ENCODE peak calls at places on chromosomes 2 and 18, in nine cellular contexts. One of them, this sample, is unnamed.
A peak's percentile ranks its signal among the peaks of the same experiment; 100 is the strongest.

GRCh38 chr18:31554776-31555175 is 36.9 kb upstream of the TTR start:
- DNase-seq in left ventricle myocardium inferior: no peak
- DNase-seq in ovary: no peak
- DNase-seq in CD8-positive, alpha-beta T cell: no peak
- DNase-seq in AG09309: no peak
- DNase-seq in GM23248: no peak
- DNase-seq in iPS DF 6.9: no peak
- DNase-seq in right atrium auricular region: no peak
- DNase-seq in Peyer's patch: no peak
- DNase-seq in this sample: no peak

GRCh38 chr2:230974096-230974913 is 21.6 kb upstream of the SPATA3 start:
- DNase-seq in left ventricle myocardium inferior: no peak
- DNase-seq in ovary: no peak
- DNase-seq in CD8-positive, alpha-beta T cell: peak; percentile 46
- DNase-seq in AG09309: peak; percentile 40
- DNase-seq in GM23248: peak; percentile 50
- DNase-seq in iPS DF 6.9: no peak
- DNase-seq in right atrium auricular region: peak; percentile 55
- DNase-seq in Peyer's patch: peak; percentile 55
- DNase-seq in this sample: no peak

GRCh38 chr2:216713691-216714411 is 18.5 kb upstream of the IGFBP5 start:
- DNase-seq in left ventricle myocardium inferior: peak; percentile 73
- DNase-seq in ovary: peak; percentile 68
- DNase-seq in CD8-positive, alpha-beta T cell: no peak
- DNase-seq in AG09309: peak; percentile 74
- DNase-seq in GM23248: peak; percentile 98
- DNase-seq in iPS DF 6.9: no peak
- DNase-seq in right atrium auricular region: no peak
- DNase-seq in Peyer's patch: no peak
- DNase-seq in this sample: no peak

GRCh38 chr2:109409347-109410020 is 204.3 kb downstream of the SEPTIN10 start:
- DNase-seq in left ventricle myocardium inferior: no peak
- DNase-seq in ovary: no peak
- DNase-seq in CD8-positive, alpha-beta T cell: no peak
- DNase-seq in AG09309: no peak
- DNase-seq in GM23248: no peak
- DNase-seq in iPS DF 6.9: no peak
- DNase-seq in right atrium auricular region: no peak
- DNase-seq in Peyer's patch: no peak
- DNase-seq in this sample: no peak

GRCh38 chr2:42252464-42252863 is 83.3 kb downstream of the EML4 start:
- DNase-seq in left ventricle myocardium inferior: no peak
- DNase-seq in ovary: no peak
- DNase-seq in CD8-positive, alpha-beta T cell: no peak
- DNase-seq in AG09309: no peak
- DNase-seq in GM23248: no peak
- DNase-seq in iPS DF 6.9: no peak
- DNase-seq in right atrium auricular region: no peak
- DNase-seq in Peyer's patch: no peak
- DNase-seq in this sample: no peak

GRCh38 chr2:59680863-59681262 is 872.6 kb downstream of the BCL11A start:
- DNase-seq in left ventricle myocardium inferior: peak; percentile 18
- DNase-seq in ovary: no peak
- DNase-seq in CD8-positive, alpha-beta T cell: no peak
- DNase-seq in AG09309: no peak
- DNase-seq in GM23248: no peak
- DNase-seq in iPS DF 6.9: no peak
- DNase-seq in right atrium auricular region: no peak
- DNase-seq in Peyer's patch: no peak
- DNase-seq in this sample: no peak

GRCh38 chr2:134217924-134218323 is 35.9 kb upstream of the MGAT5 start:
- DNase-seq in left ventricle myocardium inferior: no peak
- DNase-seq in ovary: no peak
- DNase-seq in CD8-positive, alpha-beta T cell: no peak
- DNase-seq in AG09309: peak; percentile 13
- DNase-seq in GM23248: peak; percentile 54
- DNase-seq in iPS DF 6.9: no peak
- DNase-seq in right atrium auricular region: no peak
- DNase-seq in Peyer's patch: no peak
- DNase-seq in this sample: no peak

GRCh38 chr2:58101500-58101899 is 54.9 kb downstream of the VRK2 start:
- DNase-seq in left ventricle myocardium inferior: no peak
- DNase-seq in ovary: no peak
- DNase-seq in CD8-positive, alpha-beta T cell: no peak
- DNase-seq in AG09309: no peak
- DNase-seq in GM23248: no peak
- DNase-seq in iPS DF 6.9: no peak
- DNase-seq in right atrium auricular region: no peak
- DNase-seq in Peyer's patch: no peak
- DNase-seq in this sample: no peak

GRCh38 chr2:136377423-136378382 is 259.8 kb upstream of the CXCR4 start:
- DNase-seq in left ventricle myocardium inferior: no peak
- DNase-seq in ovary: no peak
- DNase-seq in CD8-positive, alpha-beta T cell: no peak
- DNase-seq in AG09309: no peak
- DNase-seq in GM23248: no peak
- DNase-seq in iPS DF 6.9: no peak
- DNase-seq in right atrium auricular region: no peak
- DNase-seq in Peyer's patch: no peak
- DNase-seq in this sample: no peak

GRCh38 chr2:55460562-55460961 is 40.9 kb upstream of the CCDC88A start:
- DNase-seq in left ventricle myocardium inferior: no peak
- DNase-seq in ovary: no peak
- DNase-seq in CD8-positive, alpha-beta T cell: no peak
- DNase-seq in AG09309: no peak
- DNase-seq in GM23248: peak; percentile 44
- DNase-seq in iPS DF 6.9: no peak
- DNase-seq in right atrium auricular region: no peak
- DNase-seq in Peyer's patch: no peak
- DNase-seq in this sample: no peak

GRCh38 chr2:127208313-127208712 is 11.8 kb downstream of the CYP27C1 start:
- DNase-seq in left ventricle myocardium inferior: no peak
- DNase-seq in ovary: no peak
- DNase-seq in CD8-positive, alpha-beta T cell: no peak
- DNase-seq in AG09309: no peak
- DNase-seq in GM23248: peak; percentile 22
- DNase-seq in iPS DF 6.9: no peak
- DNase-seq in right atrium auricular region: no peak
- DNase-seq in Peyer's patch: no peak
- DNase-seq in this sample: no peak

GRCh38 chr2:121902616-121903015 is 147.2 kb downstream of the TSN start:
- DNase-seq in left ventricle myocardium inferior: no peak
- DNase-seq in ovary: no peak
- DNase-seq in CD8-positive, alpha-beta T cell: no peak
- DNase-seq in AG09309: no peak
- DNase-seq in GM23248: no peak
- DNase-seq in iPS DF 6.9: no peak
- DNase-seq in right atrium auricular region: no peak
- DNase-seq in Peyer's patch: no peak
- DNase-seq in this sample: no peak

GRCh38 chr2:121904656-121905055 is 149.2 kb downstream of the TSN start:
- DNase-seq in left ventricle myocardium inferior: no peak
- DNase-seq in ovary: no peak
- DNase-seq in CD8-positive, alpha-beta T cell: no peak
- DNase-seq in AG09309: no peak
- DNase-seq in GM23248: no peak
- DNase-seq in iPS DF 6.9: no peak
- DNase-seq in right atrium auricular region: no peak
- DNase-seq in Peyer's patch: no peak
- DNase-seq in this sample: no peak

GRCh38 chr2:121900391-121900790 is 144.9 kb downstream of the TSN start:
- DNase-seq in left ventricle myocardium inferior: no peak
- DNase-seq in ovary: no peak
- DNase-seq in CD8-positive, alpha-beta T cell: no peak
- DNase-seq in AG09309: no peak
- DNase-seq in GM23248: no peak
- DNase-seq in iPS DF 6.9: no peak
- DNase-seq in right atrium auricular region: no peak
- DNase-seq in Peyer's patch: no peak
- DNase-seq in this sample: no peak

GRCh38 chr2:121903037-121903689 is 147.7 kb downstream of the TSN start:
- DNase-seq in left ventricle myocardium inferior: peak; percentile 42
- DNase-seq in ovary: no peak
- DNase-seq in CD8-positive, alpha-beta T cell: no peak
- DNase-seq in AG09309: no peak
- DNase-seq in GM23248: peak; percentile 64
- DNase-seq in iPS DF 6.9: no peak
- DNase-seq in right atrium auricular region: peak; percentile 68
- DNase-seq in Peyer's patch: no peak
- DNase-seq in this sample: no peak

GRCh38 chr2:121902171-121902591 is 146.7 kb downstream of the TSN start:
- DNase-seq in left ventricle myocardium inferior: peak; percentile 30
- DNase-seq in ovary: peak; percentile 43
- DNase-seq in CD8-positive, alpha-beta T cell: no peak
- DNase-seq in AG09309: no peak
- DNase-seq in GM23248: peak; percentile 89
- DNase-seq in iPS DF 6.9: peak; percentile 18
- DNase-seq in right atrium auricular region: peak; percentile 60
- DNase-seq in Peyer's patch: no peak
- DNase-seq in this sample: no peak
- H3K4me3 ChIP-seq in left ventricle myocardium inferior: peak overlapping the region; percentile 54
- H3K4me3 ChIP-seq in ovary: no peak overlapping the region
- H3K4me3 ChIP-seq in CD8-positive, alpha-beta T cell: no peak overlapping the region
- H3K4me3 ChIP-seq in AG09309: no peak overlapping the region
- H3K4me3 ChIP-seq in GM23248: peak overlapping the region; percentile 73
- H3K4me3 ChIP-seq in iPS DF 6.9: no peak overlapping the region
- H3K4me3 ChIP-seq in right atrium auricular region: peak overlapping the region; percentile 28
- H3K4me3 ChIP-seq in Peyer's patch: no peak overlapping the region
- H3K4me3 ChIP-seq in this sample: no peak overlapping the region

DNA sequence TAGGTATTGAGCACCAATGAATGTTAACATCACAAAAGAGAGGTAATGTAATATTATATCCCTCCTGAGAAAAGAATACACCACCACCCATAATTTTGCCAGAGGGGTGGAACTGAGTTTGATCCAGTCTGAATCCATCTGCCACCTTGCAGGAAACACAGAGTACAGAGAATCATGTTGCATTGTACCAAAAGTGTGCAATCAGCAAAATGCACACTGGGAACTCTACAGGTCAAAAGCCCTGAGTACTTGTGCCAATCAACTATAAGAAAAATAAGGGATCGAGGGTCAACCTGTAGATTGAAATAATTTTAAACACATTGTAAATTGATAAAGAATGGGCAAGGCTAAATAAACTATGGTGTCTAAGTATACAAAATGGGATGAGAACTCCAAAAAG is 141.5 kb downstream of the KCNH7 start:
- DNase-seq in left ventricle myocardium inferior: no peak
- DNase-seq in ovary: no peak
- DNase-seq in CD8-positive, alpha-beta T cell: no peak
- DNase-seq in AG09309: no peak
- DNase-seq in GM23248: no peak
- DNase-seq in iPS DF 6.9: no peak
- DNase-seq in right atrium auricular region: no peak
- DNase-seq in Peyer's patch: no peak
- DNase-seq in this sample: no peak
- H3K4me3 ChIP-seq in left ventricle myocardium inferior: no peak overlapping the region
- H3K4me3 ChIP-seq in ovary: no peak overlapping the region
- H3K4me3 ChIP-seq in CD8-positive, alpha-beta T cell: no peak overlapping the region
- H3K4me3 ChIP-seq in AG09309: no peak overlapping the region
- H3K4me3 ChIP-seq in GM23248: no peak overlapping the region
- H3K4me3 ChIP-seq in iPS DF 6.9: no peak overlapping the region
- H3K4me3 ChIP-seq in right atrium auricular region: no peak overlapping the region
- H3K4me3 ChIP-seq in Peyer's patch: no peak overlapping the region
- H3K4me3 ChIP-seq in this sample: no peak overlapping the region

DNA sequence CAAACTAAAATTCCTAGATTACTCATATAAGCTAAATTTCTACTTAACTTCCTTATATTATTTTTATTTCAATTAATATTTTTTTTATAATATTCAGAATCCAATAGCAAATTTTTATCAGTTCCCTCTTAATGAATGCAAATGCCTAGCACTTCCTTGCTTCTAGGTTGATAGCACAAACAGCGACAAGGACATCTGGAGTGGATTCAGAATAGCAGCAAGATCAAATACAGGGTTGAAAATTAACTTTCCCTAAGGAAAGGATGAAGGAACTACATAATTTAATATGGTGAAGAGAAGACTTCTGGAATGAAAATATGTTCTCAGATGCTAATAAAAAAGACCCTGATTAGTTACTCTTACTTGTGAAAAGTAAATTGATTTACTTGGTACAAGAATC is 64.5 kb downstream of the PIGN start:
- DNase-seq in left ventricle myocardium inferior: no peak
- DNase-seq in ovary: no peak
- DNase-seq in CD8-positive, alpha-beta T cell: no peak
- DNase-seq in AG09309: no peak
- DNase-seq in GM23248: no peak
- DNase-seq in iPS DF 6.9: no peak
- DNase-seq in right atrium auricular region: no peak
- DNase-seq in Peyer's patch: no peak
- DNase-seq in this sample: no peak
- H3K4me3 ChIP-seq in left ventricle myocardium inferior: no peak overlapping the region
- H3K4me3 ChIP-seq in ovary: no peak overlapping the region
- H3K4me3 ChIP-seq in CD8-positive, alpha-beta T cell: no peak overlapping the region
- H3K4me3 ChIP-seq in AG09309: no peak overlapping the region
- H3K4me3 ChIP-seq in GM23248: no peak overlapping the region
- H3K4me3 ChIP-seq in iPS DF 6.9: no peak overlapping the region
- H3K4me3 ChIP-seq in right atrium auricular region: no peak overlapping the region
- H3K4me3 ChIP-seq in Peyer's patch: no peak overlapping the region
- H3K4me3 ChIP-seq in this sample: no peak overlapping the region

GRCh38 chr2:189127756-189128155 is 51.8 kb downstream of the COL5A2 start:
- DNase-seq in left ventricle myocardium inferior: no peak
- DNase-seq in ovary: no peak
- DNase-seq in CD8-positive, alpha-beta T cell: no peak
- DNase-seq in AG09309: no peak
- DNase-seq in GM23248: no peak
- DNase-seq in iPS DF 6.9: no peak
- DNase-seq in right atrium auricular region: no peak
- DNase-seq in Peyer's patch: no peak
- DNase-seq in this sample: no peak

GRCh38 chr2:189129971-189130370 is 49.6 kb downstream of the COL5A2 start:
- DNase-seq in left ventricle myocardium inferior: no peak
- DNase-seq in ovary: no peak
- DNase-seq in CD8-positive, alpha-beta T cell: no peak
- DNase-seq in AG09309: peak; percentile 90
- DNase-seq in GM23248: peak; percentile 90
- DNase-seq in iPS DF 6.9: no peak
- DNase-seq in right atrium auricular region: no peak
- DNase-seq in Peyer's patch: no peak
- DNase-seq in this sample: no peak

GRCh38 chr2:189131986-189132385 is 47.6 kb downstream of the COL5A2 start:
- DNase-seq in left ventricle myocardium inferior: no peak
- DNase-seq in ovary: no peak
- DNase-seq in CD8-positive, alpha-beta T cell: no peak
- DNase-seq in AG09309: no peak
- DNase-seq in GM23248: no peak
- DNase-seq in iPS DF 6.9: no peak
- DNase-seq in right atrium auricular region: no peak
- DNase-seq in Peyer's patch: no peak
- DNase-seq in this sample: no peak

GRCh38 chr2:189125195-189125594 is 54.4 kb downstream of the COL5A2 start:
- DNase-seq in left ventricle myocardium inferior: no peak
- DNase-seq in ovary: no peak
- DNase-seq in CD8-positive, alpha-beta T cell: no peak
- DNase-seq in AG09309: no peak
- DNase-seq in GM23248: no peak
- DNase-seq in iPS DF 6.9: no peak
- DNase-seq in right atrium auricular region: no peak
- DNase-seq in Peyer's patch: no peak
- DNase-seq in this sample: no peak

DNA sequence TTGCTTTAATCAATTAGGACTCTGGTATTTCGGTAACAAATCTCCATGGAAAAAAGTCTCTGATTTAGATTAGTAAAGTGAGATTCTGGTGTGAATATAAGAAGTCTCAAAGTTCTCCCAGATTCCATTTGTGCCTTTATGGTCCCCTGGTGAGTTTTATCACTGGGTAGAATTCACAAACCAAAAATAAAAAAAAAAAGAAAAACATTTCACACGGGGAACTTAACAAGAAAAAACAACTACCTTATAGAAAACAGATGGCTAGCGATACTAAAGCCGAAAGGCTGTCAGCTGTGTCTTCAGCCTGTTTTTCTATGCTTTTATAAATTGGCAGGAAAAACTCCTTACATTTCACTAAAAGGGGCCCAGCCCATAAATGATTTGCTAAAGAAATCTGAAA is 50.6 kb downstream of the COL5A2 start:
- DNase-seq in left ventricle myocardium inferior: no peak
- DNase-seq in ovary: no peak
- DNase-seq in CD8-positive, alpha-beta T cell: no peak
- DNase-seq in AG09309: peak; percentile 50
- DNase-seq in GM23248: peak; percentile 49
- DNase-seq in iPS DF 6.9: no peak
- DNase-seq in right atrium auricular region: no peak
- DNase-seq in Peyer's patch: no peak
- DNase-seq in this sample: no peak
- H3K4me3 ChIP-seq in left ventricle myocardium inferior: no peak overlapping the region
- H3K4me3 ChIP-seq in ovary: no peak overlapping the region
- H3K4me3 ChIP-seq in CD8-positive, alpha-beta T cell: no peak overlapping the region
- H3K4me3 ChIP-seq in AG09309: no peak overlapping the region
- H3K4me3 ChIP-seq in GM23248: peak overlapping the region; percentile 55
- H3K4me3 ChIP-seq in iPS DF 6.9: no peak overlapping the region
- H3K4me3 ChIP-seq in right atrium auricular region: no peak overlapping the region
- H3K4me3 ChIP-seq in Peyer's patch: no peak overlapping the region
- H3K4me3 ChIP-seq in this sample: no peak overlapping the region

This sample was measured in upper lobe of left lung.